ENCODE peak calls at places on chromosome 16, in four cellular contexts. E, D, Y and G are unnamed samples.

GRCh38 chr16:1632638-1632970 is 20.4 kb downstream of the CRAMP1 start:
- DNase-seq in D (no peak), Y (no peak), E (no peak), G (no peak)

GRCh38 chr16:77885596-77886295 is 97.4 kb downstream of the VAT1L start:
- DNase-seq in D (no peak), Y (no peak), E (peak), G (no peak)

GRCh38 chr16:21302454-21302853 is 24.4 kb upstream of the CRYM start:
- DNase-seq in D (no peak), Y (peak), E (peak), G (no peak)

GRCh38 chr16:17461951-17462729 is 8.6 kb downstream of the XYLT1 start:
- DNase-seq in E (no peak), D (no peak), Y (no peak), G (no peak)

GRCh38 chr16:15857779-15858560 is 1.1 kb upstream of the MYH11 start:
- DNase-seq in E (peak), D (no peak), Y (peak), G (no peak)

GRCh38 chr16:70553175-70553574 is 29.6 kb downstream of the SF3B3 start:
- DNase-seq in E (peak), Y (no peak), D (no peak), G (no peak)

GRCh38 chr16:9479008-9479407 is 387.6 kb downstream of the HAPSTR1 start:
- DNase-seq in Y (no peak), E (no peak), D (no peak), G (no peak)

GRCh38 chr16:81697321-81697885 is 81.7 kb upstream of the PLCG2 start:
- DNase-seq in Y (peak), E (peak), D (peak), G (peak)

GRCh38 chr16:68700120-68700519 is 37.0 kb upstream of the CDH1 start:
- DNase-seq in E (peak), Y (no peak), D (no peak), G (peak)

GRCh38 chr16:31693733-31694132 is 166.0 kb downstream of the AHSP start:
- DNase-seq in E (no peak), D (no peak), Y (no peak), G (no peak)

GRCh38 chr16:68656771-68657170 is 11.7 kb downstream of the CDH3 start:
- DNase-seq in E (no peak), D (no peak), Y (no peak), G (no peak)

DNA sequence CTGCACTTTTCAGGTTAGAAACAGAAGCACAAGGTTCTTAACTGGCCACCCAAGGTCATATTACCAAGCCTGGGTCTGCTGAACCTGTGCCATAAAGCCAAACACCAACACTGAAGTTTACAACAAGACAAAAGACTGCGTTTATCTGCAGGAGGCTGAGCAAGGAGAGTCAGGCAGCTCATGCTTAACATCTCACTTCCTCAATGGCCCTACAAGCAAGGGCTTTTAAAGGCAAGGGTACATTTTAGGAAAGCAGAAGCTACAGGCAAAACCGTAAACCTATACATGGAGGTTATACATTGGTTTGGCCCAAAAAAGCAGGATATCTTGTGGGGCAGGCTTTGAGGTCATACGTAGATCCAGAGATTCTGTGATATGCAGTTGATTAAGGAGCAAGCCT is 91.2 kb downstream of the GNAO1 start:
- DNase-seq in Y (no peak), D (no peak), E (no peak), G (no peak)
- TF ChIP-seq CTCF in Y (no peak), D (no peak), E (no peak), G (no peak)

DNA sequence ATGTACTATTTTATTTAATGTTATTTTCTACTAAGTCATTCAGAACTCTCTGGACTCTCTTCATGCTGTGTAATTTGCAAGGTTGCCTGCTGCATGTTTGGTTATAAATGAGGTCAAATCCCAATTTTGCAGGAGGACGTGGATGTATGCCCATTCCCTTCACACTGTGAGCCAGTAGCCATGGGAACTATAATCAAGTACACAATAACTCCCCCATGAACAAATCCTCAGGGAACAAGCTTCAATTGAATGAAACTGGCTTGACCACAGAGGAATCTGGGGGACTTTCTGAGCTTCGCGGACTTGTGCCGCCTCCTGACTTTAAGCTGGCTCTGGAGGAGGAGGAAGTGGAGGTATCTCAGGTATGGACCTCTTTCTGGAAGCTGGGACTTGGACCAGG is 14.6 kb upstream of the KCTD13 start:
- DNase-seq in Y (no peak), E (no peak), D (no peak), G (no peak)
- TF ChIP-seq CTCF in Y (no peak), E (no peak), D (no peak), G (no peak)

GRCh38 chr16:75238853-75239371 is 12.5 kb downstream of the BCAR1 start:
- DNase-seq in D (no peak), Y (no peak), E (no peak), G (no peak)
- TF ChIP-seq CTCF in D (peak), Y (peak), E (peak), G (no peak)

GRCh38 chr16:73265124-73265838 is 217.4 kb upstream of the ZFHX3 start:
- DNase-seq in E (no peak), Y (no peak), D (no peak), G (no peak)

GRCh38 chr16:73262931-73263330 is 215.0 kb upstream of the ZFHX3 start:
- DNase-seq in D (no peak), Y (no peak), E (no peak), G (no peak)

GRCh38 chr16:73274140-73274539 is 226.2 kb upstream of the ZFHX3 start:
- DNase-seq in E (no peak), D (no peak), Y (no peak), G (no peak)

GRCh38 chr16:73268311-73268997 is 220.5 kb upstream of the ZFHX3 start:
- DNase-seq in E (peak), D (no peak), Y (no peak), G (peak)
- TF ChIP-seq CTCF in E (peak), D (no peak), Y (no peak), G (no peak)

GRCh38 chr16:11213373-11213772 is 42.6 kb downstream of the SOCS1 start:
- DNase-seq in D (no peak), Y (no peak), E (no peak), G (no peak)
- TF ChIP-seq CTCF in D (no peak), Y (no peak), E (no peak), G (no peak)

DNA sequence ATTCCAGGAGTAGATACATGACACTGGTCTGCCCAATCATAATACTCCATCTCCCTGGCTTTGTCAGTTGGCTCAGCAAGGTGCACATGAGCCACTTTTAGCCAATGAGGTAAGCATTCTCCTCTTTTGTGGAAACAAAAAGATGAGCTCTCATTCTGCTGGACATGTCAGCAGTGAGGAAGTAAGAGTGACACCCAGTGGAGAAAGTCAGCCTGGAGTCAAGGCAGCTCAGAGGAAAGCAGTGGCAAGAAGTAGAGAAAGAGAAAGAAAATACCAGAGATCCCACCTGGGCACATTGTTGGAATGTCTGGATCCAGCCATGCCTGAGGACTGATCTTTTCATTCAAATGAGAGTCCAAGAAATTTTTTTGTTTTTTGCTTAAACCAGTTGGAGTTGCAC is 496.9 kb upstream of the C16orf82 start:
- DNase-seq in Y (no peak), E (no peak), D (peak), G (no peak)
- TF ChIP-seq CTCF in Y (no peak), E (no peak), D (peak), G (no peak)

GRCh38 chr16:66306366-66307150 is 59.9 kb upstream of the CDH5 start:
- DNase-seq in E (no peak), D (no peak), Y (no peak), G (no peak)

GRCh38 chr16:66300501-66300900 is 66.0 kb upstream of the CDH5 start:
- DNase-seq in E (no peak), D (no peak), Y (no peak), G (no peak)

GRCh38 chr16:66304961-66305360 is 61.5 kb upstream of the CDH5 start:
- DNase-seq in Y (no peak), D (no peak), E (no peak), G (no peak)

GRCh38 chr16:66308096-66308495 is 58.4 kb upstream of the CDH5 start:
- DNase-seq in E (no peak), Y (no peak), D (no peak), G (no peak)

DNA sequence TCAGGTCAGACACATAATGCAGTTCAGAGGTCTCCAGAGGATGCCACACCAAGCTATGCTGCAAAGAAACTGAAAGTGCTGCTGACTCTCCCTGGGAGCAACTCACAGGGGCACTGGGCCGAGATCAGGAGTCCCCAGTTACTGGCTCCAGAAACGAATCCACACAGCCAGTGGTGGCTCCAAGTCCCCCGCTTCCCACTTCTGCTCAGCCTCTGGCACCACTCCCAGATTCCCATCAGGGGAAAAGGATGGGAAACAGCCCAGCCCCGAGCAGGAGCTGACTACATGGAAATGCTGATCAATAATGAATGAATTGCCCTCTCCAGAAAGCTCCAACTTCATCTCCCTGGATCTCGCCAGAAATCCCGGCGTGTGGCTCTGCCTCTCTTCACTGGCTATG is 62.3 kb upstream of the CDH5 start:
- DNase-seq in Y (no peak), E (no peak), D (no peak), G (no peak)
- TF ChIP-seq CTCF in Y (no peak), E (no peak), D (no peak), G (no peak)

GRCh38 chr16:87681990-87682570 is 79.8 kb downstream of the JPH3 start:
- DNase-seq in D (no peak), E (peak), Y (peak), G (peak)
- TF ChIP-seq CTCF in D (peak), E (peak), Y (peak), G (no peak)

GRCh38 chr16:86300746-86301480 is 209.4 kb upstream of the FOXF1 start:
- DNase-seq in E (peak), Y (no peak), D (no peak), G (no peak)
- TF ChIP-seq CTCF in E (no peak), Y (no peak), D (no peak), G (no peak)

GRCh38 chr16:47162670-47163420 is 19.1 kb upstream of the NETO2 start:
- DNase-seq in D (no peak), E (no peak), Y (no peak), G (no peak)
- TF ChIP-seq CTCF in D (no peak), E (no peak), Y (no peak), G (no peak)